ENCODE peak calls at places on chromosome 7, in five cellular contexts. K is ascending aorta, P is colonic mucosa, X is BJ, M is left lung. N is an unnamed sample.

GRCh38 chr7:50140688-50141087 is 47.6 kb upstream of the ZPBP start:
- DNase-seq in K (no peak), P (no peak), X (no peak), M (no peak), N (no peak)

GRCh38 chr7:108499575-108499974 is 26.4 kb downstream of the PNPLA8 start:
- DNase-seq in K (no peak), P (no peak), X (no peak), M (no peak), N (no peak)

GRCh38 chr7:105656922-105657521 is 75.7 kb upstream of the EFCAB10 start:
- DNase-seq in K (no peak), P (peak; percentile 79), X (no peak), M (no peak), N (no peak)

GRCh38 chr7:12553421-12553820 is 17.1 kb upstream of the SCIN start:
- DNase-seq in K (no peak), P (no peak), X (no peak), M (no peak), N (no peak)

GRCh38 chr7:79376297-79377025 is 77.0 kb downstream of the MAGI2 start:
- DNase-seq in K (no peak), P (no peak), X (no peak), M (no peak), N (no peak)

GRCh38 chr7:12578930-12579640 is 8.6 kb downstream of the SCIN start:
- DNase-seq in K (no peak), P (no peak), X (no peak), M (no peak), N (no peak)

GRCh38 chr7:1843921-1844335 is 173.9 kb downstream of the ELFN1 start:
- DNase-seq in K (no peak), P (no peak), X (no peak), M (no peak), N (no peak)

GRCh38 chr7:87234949-87235348 is 15.4 kb upstream of the TMEM243 start:
- DNase-seq in K (no peak), P (no peak), X (no peak), M (no peak), N (no peak)

GRCh38 chr7:18828333-18829100 is 288.9 kb downstream of the TWIST1 start:
- DNase-seq in K (no peak), P (peak; percentile 28), X (no peak), M (no peak), N (no peak)

GRCh38 chr7:139886206-139886605 is 57.1 kb downstream of the TBXAS1 start:
- DNase-seq in K (no peak), P (no peak), X (no peak), M (no peak), N (no peak)

GRCh38 chr7:44473295-44473694 is 17.2 kb downstream of the NUDCD3 start:
- DNase-seq in K (no peak), P (no peak), X (no peak), M (no peak), N (no peak)

GRCh38 chr7:25395976-25396375 is 167.7 kb upstream of the NPVF start:
- DNase-seq in K (no peak), P (no peak), X (no peak), M (no peak), N (no peak)

GRCh38 chr7:138935438-138936079 is 45.6 kb downstream of the KIAA1549 start:
- DNase-seq in K (no peak), P (no peak), X (peak; percentile 65), M (no peak), N (peak; percentile 67)

GRCh38 chr7:131109011-131109756 is 218.5 kb upstream of the MKLN1 start:
- DNase-seq in K (no peak), P (no peak), X (no peak), M (no peak), N (no peak)

GRCh38 chr7:1951600-1951999 is 281.1 kb downstream of the MAD1L1 start:
- DNase-seq in K (no peak), P (no peak), X (no peak), M (peak; percentile 17), N (no peak)

GRCh38 chr7:104074529-104074928 is 85.1 kb upstream of the RELN start:
- DNase-seq in K (no peak), P (no peak), X (no peak), M (no peak), N (no peak)

DNA sequence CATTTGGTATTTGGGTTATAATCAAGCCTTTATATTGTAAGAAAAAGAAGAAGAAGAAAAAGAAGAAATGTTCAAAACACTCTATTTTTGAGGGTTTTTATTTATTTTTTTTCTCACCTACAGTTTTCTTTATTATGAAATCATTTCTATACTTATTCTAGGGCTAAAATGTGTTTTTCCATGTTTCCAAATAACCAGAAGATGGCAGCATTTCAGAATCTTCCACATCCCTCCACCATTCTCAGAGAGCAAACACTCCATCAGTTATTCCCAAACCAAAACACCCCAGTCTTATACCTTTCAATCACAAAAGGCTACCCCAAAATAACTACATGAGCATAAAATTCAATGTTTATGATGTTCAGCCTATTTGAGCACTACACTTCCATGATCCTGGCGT is 38.7 kb upstream of the PPP1R17 start:
- DNase-seq in K (no peak), P (no peak), X (no peak), M (no peak), N (no peak)
- TF ChIP-seq CTCF in K (no peak), P (no peak), X (peak; percentile 30), M (peak; percentile 30), N (peak; percentile 34)

DNA sequence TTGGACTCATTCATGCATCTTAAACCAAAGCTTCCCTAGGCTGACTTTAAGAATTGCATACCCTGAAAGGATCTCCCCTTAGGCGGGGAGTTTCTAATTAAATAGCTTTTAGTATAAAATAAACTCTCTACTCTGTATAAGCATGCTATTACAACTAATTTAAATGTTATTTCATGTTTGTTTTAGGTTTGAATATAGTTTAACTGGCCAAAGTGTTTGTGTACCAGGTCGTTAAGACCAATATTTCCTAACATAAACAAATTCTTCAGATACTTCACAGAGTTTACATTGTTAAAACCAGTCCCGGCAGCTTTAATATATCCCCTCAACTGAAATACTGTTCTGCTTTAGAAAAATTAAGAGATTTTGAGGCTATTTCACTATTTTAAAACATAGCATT is 2.3 kb downstream of the GLI3 start:
- DNase-seq in K (no peak), P (no peak), X (no peak), M (no peak), N (no peak)
- H3K4me3 ChIP-seq in K (no peak overlapping the region), P (no peak overlapping the region), X (no peak overlapping the region), M (peak overlapping the region; percentile 70), N (no peak overlapping the region)

DNA sequence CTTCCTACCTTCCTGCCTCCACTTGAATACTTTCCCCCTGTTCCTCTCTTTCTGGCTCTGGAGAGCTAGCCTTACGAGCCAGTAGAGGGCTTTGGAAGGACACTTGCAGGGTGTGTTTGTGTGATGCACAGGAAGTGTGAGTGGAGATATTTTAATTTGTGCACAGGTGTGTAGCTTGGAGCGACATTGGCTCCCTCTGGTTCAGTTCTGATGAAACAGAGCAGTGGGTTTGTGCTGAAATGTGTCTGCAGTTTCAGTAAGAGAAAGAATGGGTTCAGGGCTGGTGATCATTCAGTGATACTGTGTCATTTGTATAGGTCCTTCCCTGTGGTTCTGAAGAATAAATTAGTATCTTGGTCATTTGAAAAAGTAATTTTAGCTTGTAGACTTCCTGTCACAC is 86.9 kb downstream of the SND1 start:
- DNase-seq in K (no peak), P (no peak), X (no peak), M (no peak), N (no peak)
- H3K36me3 ChIP-seq in K (peaks cover 14% of the 10 kb centered on the region), P (no peaks in the 10 kb centered on the region), X (peaks cover 4% of the 10 kb centered on the region), M (no peaks in the 10 kb centered on the region), N (no peaks in the 10 kb centered on the region)

GRCh38 chr7:74612015-74612829 is 45.3 kb upstream of the GTF2I start:
- DNase-seq in K (no peak), P (no peak), X (no peak), M (peak; percentile 73), N (no peak)

GRCh38 chr7:74619235-74619860 is 38.2 kb upstream of the GTF2I start:
- DNase-seq in K (no peak), P (no peak), X (no peak), M (no peak), N (no peak)

GRCh38 chr7:74615933-74616780 is 41.4 kb upstream of the GTF2I start:
- DNase-seq in K (no peak), P (no peak), X (no peak), M (no peak), N (no peak)
- TF ChIP-seq CTCF in K (no peak), P (no peak), X (no peak), M (no peak), N (no peak)

GRCh38 chr7:42337225-42337905 is 100.4 kb upstream of the GLI3 start:
- DNase-seq in K (no peak), P (no peak), X (no peak), M (no peak), N (no peak)

GRCh38 chr7:42344168-42344755 is 107.3 kb upstream of the GLI3 start:
- DNase-seq in K (no peak), P (no peak), X (no peak), M (no peak), N (no peak)

GRCh38 chr7:42342381-42342780 is 105.4 kb upstream of the GLI3 start:
- DNase-seq in K (no peak), P (no peak), X (no peak), M (no peak), N (no peak)

GRCh38 chr7:42340462-42340861 is 103.5 kb upstream of the GLI3 start:
- DNase-seq in K (no peak), P (no peak), X (no peak), M (no peak), N (no peak)

GRCh38 chr7:42338231-42339222 is 101.5 kb upstream of the GLI3 start:
- DNase-seq in K (no peak), P (no peak), X (peak; percentile 98), M (no peak), N (no peak)
- H3K4me3 ChIP-seq in K (no peak overlapping the region), P (no peak overlapping the region), X (no peak overlapping the region), M (no peak overlapping the region), N (no peak overlapping the region)

DNA sequence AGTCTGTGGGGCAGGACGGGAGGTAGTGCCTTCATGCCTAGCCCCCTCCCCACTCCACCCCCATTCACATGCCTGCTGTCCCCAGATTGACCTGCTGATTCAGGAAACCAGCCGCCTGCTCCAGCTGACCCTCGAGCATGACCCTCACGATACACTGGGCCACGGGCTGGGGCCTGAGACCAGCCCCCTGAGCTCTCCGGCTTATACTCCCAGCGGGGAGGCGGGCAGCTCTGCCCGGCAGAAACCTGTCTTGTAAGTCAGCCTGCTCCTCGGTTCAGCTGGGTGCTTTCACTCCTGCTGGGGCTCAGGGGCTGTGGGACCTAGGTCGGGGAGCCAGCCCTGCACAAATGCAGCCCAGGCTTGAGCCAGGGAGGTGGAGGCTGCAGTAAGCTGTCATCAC is 22.4 kb downstream of the LIMK1 start:
- DNase-seq in K (no peak), P (no peak), X (no peak), M (no peak), N (no peak)
- H3K36me3 ChIP-seq in K (peaks cover 60% of the 10 kb centered on the region), P (no peaks in the 10 kb centered on the region), X (peaks cover 35% of the 10 kb centered on the region), M (no peaks in the 10 kb centered on the region), N (peaks cover 6% of the 10 kb centered on the region)